ENCODE peak calls at places on chromosomes 1 and 21, in four cellular contexts. One of them, this sample, is unnamed.

GRCh38 chr1:110348050-110348449 is 8.9 kb downstream of the RBM15 start:
- DNase-seq in body of pancreas: no peak
- DNase-seq in endothelial cell: no peak
- DNase-seq in osteocyte: no peak
- DNase-seq in this sample: no peak

GRCh38 chr1:40662864-40663263 is 2.6 kb downstream of the RIMS3 start:
- DNase-seq in endothelial cell: no peak
- DNase-seq in osteocyte: no peak
- DNase-seq in body of pancreas: no peak
- DNase-seq in this sample: no peak

GRCh38 chr1:230226004-230226800 is 159.2 kb downstream of the GALNT2 start:
- DNase-seq in osteocyte: peak
- DNase-seq in endothelial cell: no peak
- DNase-seq in body of pancreas: no peak
- DNase-seq in this sample: no peak

GRCh38 chr1:205228052-205228451 is 306 bp downstream of the TMCC2 start:
- DNase-seq in osteocyte: no peak
- DNase-seq in body of pancreas: no peak
- DNase-seq in endothelial cell: no peak
- DNase-seq in this sample: peak

GRCh38 chr1:114585221-114585620 is 3.8 kb upstream of the BCAS2 start:
- DNase-seq in osteocyte: no peak
- DNase-seq in endothelial cell: no peak
- DNase-seq in body of pancreas: no peak
- DNase-seq in this sample: no peak

GRCh38 chr1:45026446-45026845 is 14.4 kb downstream of the UROD start:
- DNase-seq in osteocyte: no peak
- DNase-seq in body of pancreas: no peak
- DNase-seq in endothelial cell: no peak
- DNase-seq in this sample: no peak

GRCh38 chr1:207897188-207897587 is 13.7 kb downstream of the CD34 start:
- DNase-seq in body of pancreas: no peak
- DNase-seq in osteocyte: peak
- DNase-seq in endothelial cell: no peak
- DNase-seq in this sample: no peak

GRCh38 chr1:36285450-36286101 is 20.6 kb upstream of the SH3D21 start:
- DNase-seq in body of pancreas: peak
- DNase-seq in osteocyte: no peak
- DNase-seq in endothelial cell: peak
- DNase-seq in this sample: peak

GRCh38 chr1:236103646-236104218 is 38.6 kb upstream of the GPR137B start:
- DNase-seq in endothelial cell: peak
- DNase-seq in osteocyte: no peak
- DNase-seq in body of pancreas: peak
- DNase-seq in this sample: peak

GRCh38 chr1:203677771-203678170 is 51.1 kb downstream of the ATP2B4 start:
- DNase-seq in body of pancreas: no peak
- DNase-seq in endothelial cell: no peak
- DNase-seq in osteocyte: no peak
- DNase-seq in this sample: no peak

GRCh38 chr21:34061983-34062382 is 11.4 kb upstream of the MRPS6 start:
- DNase-seq in body of pancreas: no peak
- DNase-seq in endothelial cell: no peak
- DNase-seq in osteocyte: no peak
- DNase-seq in this sample: no peak

GRCh38 chr1:184785529-184785928 is 30.9 kb upstream of the EDEM3 start:
- DNase-seq in endothelial cell: no peak
- DNase-seq in body of pancreas: no peak
- DNase-seq in osteocyte: no peak
- DNase-seq in this sample: no peak

GRCh38 chr21:45537111-45537745 is 5.0 kb downstream of the SLC19A1 start:
- DNase-seq in osteocyte: no peak
- DNase-seq in endothelial cell: no peak
- DNase-seq in body of pancreas: no peak
- DNase-seq in this sample: no peak

GRCh38 chr1:207857447-207857846 is 53.5 kb downstream of the CD34 start:
- DNase-seq in body of pancreas: no peak
- DNase-seq in endothelial cell: no peak
- DNase-seq in osteocyte: no peak
- DNase-seq in this sample: no peak

GRCh38 chr1:156493154-156493631 is 7.4 kb downstream of the MEF2D start:
- DNase-seq in osteocyte: no peak
- DNase-seq in endothelial cell: no peak
- DNase-seq in body of pancreas: peak
- DNase-seq in this sample: no peak

GRCh38 chr1:73832276-73832825 is 365.6 kb downstream of the LRRIQ3 start:
- DNase-seq in endothelial cell: no peak
- DNase-seq in body of pancreas: no peak
- DNase-seq in osteocyte: no peak
- DNase-seq in this sample: no peak

GRCh38 chr1:241356187-241356518 is 852 bp downstream of the RGS7 start:
- DNase-seq in osteocyte: no peak
- DNase-seq in endothelial cell: peak
- DNase-seq in body of pancreas: no peak
- DNase-seq in this sample: no peak

GRCh38 chr21:28431527-28432200 is 561.0 kb downstream of the LTN1 start:
- DNase-seq in endothelial cell: no peak
- DNase-seq in osteocyte: no peak
- DNase-seq in body of pancreas: no peak
- DNase-seq in this sample: no peak

GRCh38 chr1:40806724-40807675 is 23.4 kb downstream of the KCNQ4 start:
- DNase-seq in body of pancreas: no peak
- DNase-seq in endothelial cell: no peak
- DNase-seq in osteocyte: no peak
- DNase-seq in this sample: no peak

GRCh38 chr21:17044696-17045095 is 468.1 kb upstream of the CXADR start:
- DNase-seq in endothelial cell: no peak
- DNase-seq in osteocyte: no peak
- DNase-seq in body of pancreas: no peak
- DNase-seq in this sample: no peak

GRCh38 chr1:210125143-210125542 is 107.5 kb upstream of the SERTAD4 start:
- DNase-seq in body of pancreas: no peak
- DNase-seq in endothelial cell: no peak
- DNase-seq in osteocyte: no peak
- DNase-seq in this sample: no peak

GRCh38 chr1:168972887-168973286 is 133.6 kb upstream of the ATP1B1 start:
- DNase-seq in osteocyte: no peak
- DNase-seq in endothelial cell: no peak
- DNase-seq in body of pancreas: peak
- DNase-seq in this sample: no peak

GRCh38 chr1:64006276-64007051 is 197.0 kb upstream of the UBE2U start:
- DNase-seq in body of pancreas: peak
- DNase-seq in endothelial cell: no peak
- DNase-seq in osteocyte: no peak
- DNase-seq in this sample: no peak

GRCh38 chr1:40976952-40977690 is 2.4 kb upstream of the CTPS1 start:
- DNase-seq in endothelial cell: no peak
- DNase-seq in body of pancreas: no peak
- DNase-seq in osteocyte: no peak
- DNase-seq in this sample: no peak

GRCh38 chr21:38806153-38806941 is 618 bp downstream of the ETS2 start:
- DNase-seq in body of pancreas: no peak
- DNase-seq in endothelial cell: peak
- DNase-seq in osteocyte: no peak
- DNase-seq in this sample: peak

GRCh38 chr1:67300561-67300960 is 7.1 kb upstream of the IL12RB2 start:
- DNase-seq in endothelial cell: no peak
- DNase-seq in osteocyte: no peak
- DNase-seq in body of pancreas: no peak
- DNase-seq in this sample: no peak

GRCh38 chr1:154906621-154907081 is 29.9 kb downstream of the PMVK start:
- DNase-seq in osteocyte: no peak
- DNase-seq in body of pancreas: peak
- DNase-seq in endothelial cell: no peak
- DNase-seq in this sample: no peak
- TF ChIP-seq CTCF in osteocyte: no peak
- TF ChIP-seq CTCF in body of pancreas: peak
- TF ChIP-seq CTCF in endothelial cell: no peak
- TF ChIP-seq CTCF in this sample: no peak

GRCh38 chr1:166813508-166814223 is 25.6 kb upstream of the POGK start:
- DNase-seq in endothelial cell: no peak
- DNase-seq in body of pancreas: no peak
- DNase-seq in osteocyte: no peak
- DNase-seq in this sample: no peak
- TF ChIP-seq CTCF in endothelial cell: peak
- TF ChIP-seq CTCF in body of pancreas: peak
- TF ChIP-seq CTCF in osteocyte: no peak
- TF ChIP-seq CTCF in this sample: no peak

GRCh38 chr1:61210435-61211012 is 128.2 kb downstream of the NFIA start:
- DNase-seq in body of pancreas: no peak
- DNase-seq in endothelial cell: no peak
- DNase-seq in osteocyte: no peak
- DNase-seq in this sample: no peak
- TF ChIP-seq CTCF in body of pancreas: no peak
- TF ChIP-seq CTCF in endothelial cell: no peak
- TF ChIP-seq CTCF in osteocyte: peak
- TF ChIP-seq CTCF in this sample: no peak

GRCh38 chr1:116559304-116559761 is 11.5 kb downstream of the CD58 start:
- DNase-seq in endothelial cell: no peak
- DNase-seq in body of pancreas: no peak
- DNase-seq in osteocyte: no peak
- DNase-seq in this sample: no peak
- TF ChIP-seq CTCF in endothelial cell: no peak
- TF ChIP-seq CTCF in body of pancreas: no peak
- TF ChIP-seq CTCF in osteocyte: no peak
- TF ChIP-seq CTCF in this sample: no peak

GRCh38 chr1:53739109-53739681 is at the start of gene GLIS1:
- DNase-seq in body of pancreas: peak
- DNase-seq in endothelial cell: peak
- DNase-seq in osteocyte: peak
- DNase-seq in this sample: peak
- TF ChIP-seq CTCF in body of pancreas: no peak
- TF ChIP-seq CTCF in endothelial cell: no peak
- TF ChIP-seq CTCF in osteocyte: peak
- TF ChIP-seq CTCF in this sample: no peak

DNA sequence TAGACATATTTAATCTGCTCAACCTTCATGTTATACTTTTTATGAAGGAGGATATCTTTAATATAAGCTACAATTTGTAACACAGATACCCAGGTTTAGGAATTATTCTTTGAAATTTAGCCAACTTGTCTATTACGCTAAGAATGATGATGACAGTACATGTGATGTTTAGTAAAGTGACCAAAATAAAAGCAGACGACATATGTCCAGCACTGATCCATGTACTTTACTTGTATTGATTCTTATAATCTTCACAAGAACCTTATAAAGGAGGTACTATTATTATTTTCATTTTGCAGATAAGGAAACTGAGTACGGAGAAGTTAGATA is 37.2 kb upstream of the ATG4C start:
- DNase-seq in osteocyte: no peak
- DNase-seq in endothelial cell: no peak
- DNase-seq in body of pancreas: no peak
- DNase-seq in this sample: no peak
- TF ChIP-seq CTCF in osteocyte: peak
- TF ChIP-seq CTCF in endothelial cell: no peak
- TF ChIP-seq CTCF in body of pancreas: no peak
- TF ChIP-seq CTCF in this sample: no peak

DNA sequence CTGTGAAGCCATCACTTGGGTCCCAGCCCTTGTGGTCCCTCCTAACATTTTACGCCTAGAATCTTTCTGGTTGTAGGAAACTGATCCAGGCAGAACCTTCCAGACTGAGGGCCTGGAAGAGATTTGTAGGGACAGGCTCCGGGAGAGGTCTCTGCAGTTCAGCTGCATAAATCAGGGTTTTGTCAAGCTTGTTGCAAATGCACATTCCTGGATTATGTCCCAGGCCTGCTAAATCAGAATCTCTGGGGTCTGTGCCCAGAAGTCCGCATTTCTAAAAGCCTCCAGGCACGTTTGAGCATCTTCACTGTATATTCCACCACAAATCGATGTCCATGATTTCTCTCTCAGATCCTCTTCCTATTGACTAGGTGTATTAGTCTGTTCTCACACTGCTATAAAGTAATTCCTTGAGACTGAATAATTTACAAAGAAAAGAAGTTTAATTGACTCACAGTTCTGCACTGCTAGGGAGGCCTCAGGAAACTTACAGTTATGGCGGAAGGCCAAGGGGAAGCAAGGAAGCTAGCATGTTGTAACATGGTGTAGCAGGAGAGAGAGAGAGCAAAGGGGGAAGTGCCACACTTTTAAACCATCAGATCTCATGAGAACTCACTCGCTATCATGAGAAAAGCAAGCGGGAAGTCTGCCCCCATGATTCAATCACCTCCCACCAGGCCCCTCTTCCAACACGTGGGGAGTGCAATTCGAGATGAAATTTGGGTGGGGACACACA is 1.3 kb upstream of the FHAD1 start:
- DNase-seq in body of pancreas: peak
- DNase-seq in endothelial cell: no peak
- DNase-seq in osteocyte: no peak
- DNase-seq in this sample: no peak
- TF ChIP-seq CTCF in body of pancreas: no peak
- TF ChIP-seq CTCF in endothelial cell: no peak
- TF ChIP-seq CTCF in osteocyte: no peak
- TF ChIP-seq CTCF in this sample: no peak

DNA sequence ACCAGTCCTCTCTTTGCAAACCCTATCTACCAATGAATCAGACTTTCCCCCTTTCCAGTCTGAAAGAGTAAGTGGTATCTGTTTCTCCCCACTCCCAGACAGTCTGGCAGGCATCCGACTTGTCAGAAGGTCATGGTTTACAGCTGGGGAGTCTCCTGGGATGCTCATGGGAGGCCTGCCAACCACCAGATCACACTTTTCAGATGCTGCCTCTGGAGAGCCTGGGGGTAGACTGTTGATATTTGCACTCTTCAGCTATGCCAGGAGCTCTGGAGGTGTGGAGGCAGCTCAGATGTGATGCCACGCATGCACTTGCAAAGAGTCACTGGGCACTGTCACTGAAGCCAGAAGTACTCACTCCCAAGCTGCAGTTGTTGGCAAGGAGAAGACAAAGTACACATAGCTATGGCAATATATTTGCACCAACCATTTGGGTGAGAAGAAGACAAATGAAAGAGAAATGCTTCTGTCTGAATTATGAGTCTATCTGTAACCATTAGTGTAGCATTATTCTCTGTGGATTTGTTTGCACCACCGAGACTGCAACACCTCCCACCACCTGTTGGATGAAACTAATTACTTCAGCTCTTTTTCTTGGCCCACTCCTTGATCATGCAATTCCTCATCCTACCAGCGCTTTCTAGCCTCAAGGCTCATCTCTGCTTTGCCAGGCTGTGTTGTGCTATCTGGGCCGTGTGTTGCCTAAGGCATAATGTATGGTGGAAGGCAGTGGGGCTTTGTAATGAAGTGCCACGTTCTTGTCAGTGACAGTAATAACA is 133.0 kb upstream of the SPAG17 start:
- DNase-seq in osteocyte: no peak
- DNase-seq in body of pancreas: no peak
- DNase-seq in endothelial cell: no peak
- DNase-seq in this sample: no peak
- TF ChIP-seq CTCF in osteocyte: no peak
- TF ChIP-seq CTCF in body of pancreas: no peak
- TF ChIP-seq CTCF in endothelial cell: no peak
- TF ChIP-seq CTCF in this sample: no peak

GRCh38 chr1:206738370-206739366 is 31.9 kb upstream of the IL19 start:
- DNase-seq in body of pancreas: peak
- DNase-seq in osteocyte: no peak
- DNase-seq in endothelial cell: no peak
- DNase-seq in this sample: peak
- TF ChIP-seq CTCF in body of pancreas: peak
- TF ChIP-seq CTCF in osteocyte: peak
- TF ChIP-seq CTCF in endothelial cell: peak
- TF ChIP-seq CTCF in this sample: peak

This sample was measured in GM13977.